ENCODE peak calls at places on chromosome 12, in seven cellular contexts. One of them, this sample, is unnamed.

GRCh38 chr12:89245090-89245489 is 107.2 kb downstream of the DUSP6 start:
- DNase-seq in gastrocnemius medialis: no peak
- DNase-seq in right lobe of liver: no peak
- DNase-seq in ovary: no peak
- DNase-seq in IMR-90: peak; percentile 80
- DNase-seq in Peyer's patch: no peak
- DNase-seq in body of pancreas: no peak
- DNase-seq in this sample: no peak

GRCh38 chr12:52582971-52583456 is 9.4 kb upstream of the KRT74 start:
- DNase-seq in gastrocnemius medialis: no peak
- DNase-seq in right lobe of liver: peak; percentile 57
- DNase-seq in ovary: no peak
- DNase-seq in IMR-90: peak; percentile 43
- DNase-seq in Peyer's patch: peak; percentile 78
- DNase-seq in body of pancreas: peak; percentile 70
- DNase-seq in this sample: peak; percentile 51

GRCh38 chr12:62660763-62661162 is 194.1 kb downstream of the MON2 start:
- DNase-seq in gastrocnemius medialis: no peak
- DNase-seq in right lobe of liver: no peak
- DNase-seq in ovary: no peak
- DNase-seq in IMR-90: peak; percentile 70
- DNase-seq in Peyer's patch: no peak
- DNase-seq in body of pancreas: no peak
- DNase-seq in this sample: no peak

GRCh38 chr12:94557896-94558295 is 92.5 kb downstream of the TMCC3 start:
- DNase-seq in gastrocnemius medialis: no peak
- DNase-seq in right lobe of liver: no peak
- DNase-seq in ovary: no peak
- DNase-seq in IMR-90: no peak
- DNase-seq in Peyer's patch: peak; percentile 44
- DNase-seq in body of pancreas: no peak
- DNase-seq in this sample: no peak

GRCh38 chr12:101642115-101643067 is 47.6 kb downstream of the MYBPC1 start:
- DNase-seq in gastrocnemius medialis: peak; percentile 29
- DNase-seq in right lobe of liver: peak; percentile 25
- DNase-seq in ovary: no peak
- DNase-seq in IMR-90: no peak
- DNase-seq in Peyer's patch: peak; percentile 83
- DNase-seq in body of pancreas: peak; percentile 70
- DNase-seq in this sample: peak; percentile 82

GRCh38 chr12:121804417-121805111 is 755 bp downstream of the SETD1B start:
- DNase-seq in gastrocnemius medialis: peak; percentile 35
- DNase-seq in right lobe of liver: peak; percentile 56
- DNase-seq in ovary: no peak
- DNase-seq in IMR-90: no peak
- DNase-seq in Peyer's patch: peak; percentile 82
- DNase-seq in body of pancreas: peak; percentile 41
- DNase-seq in this sample: no peak

GRCh38 chr12:8687846-8688601 is 9.8 kb upstream of the RIMKLB start:
- DNase-seq in gastrocnemius medialis: peak; percentile 41
- DNase-seq in right lobe of liver: no peak
- DNase-seq in ovary: peak; percentile 49
- DNase-seq in IMR-90: peak; percentile 82
- DNase-seq in Peyer's patch: no peak
- DNase-seq in body of pancreas: no peak
- DNase-seq in this sample: no peak

GRCh38 chr12:13489246-13489645 is 292.7 kb downstream of the EMP1 start:
- DNase-seq in gastrocnemius medialis: no peak
- DNase-seq in right lobe of liver: no peak
- DNase-seq in ovary: no peak
- DNase-seq in IMR-90: no peak
- DNase-seq in Peyer's patch: no peak
- DNase-seq in body of pancreas: no peak
- DNase-seq in this sample: no peak

GRCh38 chr12:85711735-85712390 is 124.3 kb downstream of the RASSF9 start:
- DNase-seq in gastrocnemius medialis: peak; percentile 63
- DNase-seq in right lobe of liver: no peak
- DNase-seq in ovary: no peak
- DNase-seq in IMR-90: no peak
- DNase-seq in Peyer's patch: peak; percentile 45
- DNase-seq in body of pancreas: no peak
- DNase-seq in this sample: no peak

GRCh38 chr12:110790301-110790700 is 47.6 kb upstream of the PPP1CC start:
- DNase-seq in gastrocnemius medialis: no peak
- DNase-seq in right lobe of liver: no peak
- DNase-seq in ovary: no peak
- DNase-seq in IMR-90: no peak
- DNase-seq in Peyer's patch: no peak
- DNase-seq in body of pancreas: no peak
- DNase-seq in this sample: no peak

GRCh38 chr12:127628655-127629054 is 638.3 kb upstream of the TMEM132C start:
- DNase-seq in gastrocnemius medialis: no peak
- DNase-seq in right lobe of liver: no peak
- DNase-seq in ovary: no peak
- DNase-seq in IMR-90: peak; percentile 75
- DNase-seq in Peyer's patch: no peak
- DNase-seq in body of pancreas: no peak
- DNase-seq in this sample: no peak

GRCh38 chr12:42744539-42745156 is 155.1 kb upstream of the PRICKLE1 start:
- DNase-seq in gastrocnemius medialis: no peak
- DNase-seq in right lobe of liver: no peak
- DNase-seq in ovary: no peak
- DNase-seq in IMR-90: no peak
- DNase-seq in Peyer's patch: no peak
- DNase-seq in body of pancreas: no peak
- DNase-seq in this sample: no peak

GRCh38 chr12:42140901-42141300 is 3.8 kb downstream of the GXYLT1 start:
- DNase-seq in gastrocnemius medialis: no peak
- DNase-seq in right lobe of liver: no peak
- DNase-seq in ovary: no peak
- DNase-seq in IMR-90: peak; percentile 53
- DNase-seq in Peyer's patch: no peak
- DNase-seq in body of pancreas: no peak
- DNase-seq in this sample: peak; percentile 38

GRCh38 chr12:68760806-68761441 is 14.9 kb downstream of the SLC35E3 start:
- DNase-seq in gastrocnemius medialis: no peak
- DNase-seq in right lobe of liver: no peak
- DNase-seq in ovary: no peak
- DNase-seq in IMR-90: no peak
- DNase-seq in Peyer's patch: no peak
- DNase-seq in body of pancreas: no peak
- DNase-seq in this sample: no peak

DNA sequence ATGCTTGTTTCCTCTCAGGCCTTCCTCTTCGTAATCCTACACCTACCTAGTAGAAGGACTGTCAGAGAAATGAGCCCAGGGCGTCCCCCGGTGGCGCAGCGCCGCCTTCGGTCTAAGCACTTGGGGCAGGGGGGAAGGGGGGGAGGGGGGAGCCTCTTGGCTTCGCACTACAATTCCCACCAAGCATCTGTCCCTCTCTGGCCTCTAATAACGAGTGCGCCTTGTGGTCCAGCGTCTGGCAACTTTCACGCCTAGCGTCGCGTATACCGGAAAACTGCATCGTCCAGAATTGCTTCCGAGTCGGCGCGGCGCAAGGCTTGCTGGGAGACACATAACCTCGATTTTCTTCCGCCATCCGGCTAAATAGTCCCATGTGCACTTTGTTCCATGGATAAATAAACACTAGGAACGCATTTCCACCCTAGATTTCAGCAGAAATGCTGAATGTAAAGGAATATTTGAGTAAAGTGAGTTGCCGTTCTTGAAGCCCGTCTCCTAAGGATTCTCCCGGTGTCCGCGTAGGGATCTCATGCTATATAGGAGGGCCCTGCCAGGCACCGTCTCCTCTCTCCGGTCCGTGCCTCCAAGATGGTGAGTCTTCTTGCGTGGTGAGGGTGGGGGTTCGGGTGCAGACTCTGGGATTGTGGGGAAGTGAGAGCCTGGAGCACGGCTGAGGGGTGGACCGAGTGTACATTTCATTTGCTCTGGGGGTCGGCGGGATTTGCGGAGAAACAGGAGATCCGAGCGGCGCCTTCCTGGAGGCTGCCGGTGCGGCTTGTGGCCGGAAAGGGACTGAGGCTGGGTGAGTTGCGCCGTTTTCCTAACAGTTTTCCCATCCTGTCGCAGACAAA is at the start of gene RPS26:
- DNase-seq in gastrocnemius medialis: peak; percentile 97
- DNase-seq in right lobe of liver: peak; percentile 92
- DNase-seq in ovary: peak; percentile 96
- DNase-seq in IMR-90: peak; percentile 100
- DNase-seq in Peyer's patch: peak; percentile 97
- DNase-seq in body of pancreas: peak; percentile 95
- DNase-seq in this sample: peak; percentile 93
- TF ChIP-seq POLR2A in gastrocnemius medialis: peak; percentile 86
- TF ChIP-seq POLR2A in right lobe of liver: peak; percentile 92
- TF ChIP-seq POLR2A in ovary: peak; percentile 94
- TF ChIP-seq POLR2A in IMR-90: peak; percentile 99
- TF ChIP-seq POLR2A in Peyer's patch: peak; percentile 89
- TF ChIP-seq POLR2A in body of pancreas: peak; percentile 84
- TF ChIP-seq POLR2A in this sample: peak; percentile 93

GRCh38 chr12:54191550-54192022 is 2.8 kb upstream of the SMUG1 start:
- DNase-seq in gastrocnemius medialis: peak; percentile 84
- DNase-seq in right lobe of liver: peak; percentile 75
- DNase-seq in ovary: peak; percentile 88
- DNase-seq in IMR-90: peak; percentile 79
- DNase-seq in Peyer's patch: peak; percentile 92
- DNase-seq in body of pancreas: peak; percentile 85
- DNase-seq in this sample: no peak

GRCh38 chr12:54195080-54195479 is 6.3 kb upstream of the SMUG1 start:
- DNase-seq in gastrocnemius medialis: no peak
- DNase-seq in right lobe of liver: no peak
- DNase-seq in ovary: no peak
- DNase-seq in IMR-90: no peak
- DNase-seq in Peyer's patch: no peak
- DNase-seq in body of pancreas: no peak
- DNase-seq in this sample: no peak

GRCh38 chr12:54195736-54196347 is 7.1 kb upstream of the SMUG1 start:
- DNase-seq in gastrocnemius medialis: no peak
- DNase-seq in right lobe of liver: peak; percentile 37
- DNase-seq in ovary: no peak
- DNase-seq in IMR-90: peak; percentile 70
- DNase-seq in Peyer's patch: no peak
- DNase-seq in body of pancreas: no peak
- DNase-seq in this sample: peak; percentile 59

GRCh38 chr12:54191126-54191525 is 2.3 kb upstream of the SMUG1 start:
- DNase-seq in gastrocnemius medialis: no peak
- DNase-seq in right lobe of liver: no peak
- DNase-seq in ovary: no peak
- DNase-seq in IMR-90: no peak
- DNase-seq in Peyer's patch: no peak
- DNase-seq in body of pancreas: no peak
- DNase-seq in this sample: no peak

GRCh38 chr12:54193437-54193836 is 4.7 kb upstream of the SMUG1 start:
- DNase-seq in gastrocnemius medialis: no peak
- DNase-seq in right lobe of liver: no peak
- DNase-seq in ovary: no peak
- DNase-seq in IMR-90: no peak
- DNase-seq in Peyer's patch: no peak
- DNase-seq in body of pancreas: no peak
- DNase-seq in this sample: no peak
- H3K27me3 ChIP-seq in gastrocnemius medialis: no peaks in the 10 kb centered on the region
- H3K27me3 ChIP-seq in right lobe of liver: no peaks in the 10 kb centered on the region
- H3K27me3 ChIP-seq in ovary: no peaks in the 10 kb centered on the region
- H3K27me3 ChIP-seq in IMR-90: peaks cover 24% of the 10 kb centered on the region
- H3K27me3 ChIP-seq in Peyer's patch: no peaks in the 10 kb centered on the region
- H3K27me3 ChIP-seq in body of pancreas: no peaks in the 10 kb centered on the region
- H3K27me3 ChIP-seq in this sample: no peaks in the 10 kb centered on the region

DNA sequence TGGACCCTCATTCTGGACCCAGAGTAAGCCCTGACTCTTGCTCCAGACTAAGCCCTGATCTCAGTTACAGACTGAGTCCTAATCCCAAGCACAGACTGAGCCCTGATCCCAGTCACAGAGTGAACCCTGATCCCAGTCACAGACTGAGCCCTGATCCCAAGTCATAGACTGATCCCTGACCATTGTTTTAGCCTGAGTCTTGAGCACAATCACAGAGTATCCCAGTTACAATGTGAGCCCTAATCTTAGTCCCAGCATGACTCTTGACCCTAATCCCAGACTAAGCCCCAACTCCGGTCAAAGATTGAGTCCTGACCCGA is 240.6 kb downstream of the RBM19 start:
- DNase-seq in gastrocnemius medialis: no peak
- DNase-seq in right lobe of liver: no peak
- DNase-seq in ovary: no peak
- DNase-seq in IMR-90: no peak
- DNase-seq in Peyer's patch: no peak
- DNase-seq in body of pancreas: no peak
- DNase-seq in this sample: no peak
- TF ChIP-seq POLR2A in gastrocnemius medialis: no peak
- TF ChIP-seq POLR2A in right lobe of liver: no peak
- TF ChIP-seq POLR2A in ovary: no peak
- TF ChIP-seq POLR2A in IMR-90: no peak
- TF ChIP-seq POLR2A in Peyer's patch: no peak
- TF ChIP-seq POLR2A in body of pancreas: no peak
- TF ChIP-seq POLR2A in this sample: no peak

DNA sequence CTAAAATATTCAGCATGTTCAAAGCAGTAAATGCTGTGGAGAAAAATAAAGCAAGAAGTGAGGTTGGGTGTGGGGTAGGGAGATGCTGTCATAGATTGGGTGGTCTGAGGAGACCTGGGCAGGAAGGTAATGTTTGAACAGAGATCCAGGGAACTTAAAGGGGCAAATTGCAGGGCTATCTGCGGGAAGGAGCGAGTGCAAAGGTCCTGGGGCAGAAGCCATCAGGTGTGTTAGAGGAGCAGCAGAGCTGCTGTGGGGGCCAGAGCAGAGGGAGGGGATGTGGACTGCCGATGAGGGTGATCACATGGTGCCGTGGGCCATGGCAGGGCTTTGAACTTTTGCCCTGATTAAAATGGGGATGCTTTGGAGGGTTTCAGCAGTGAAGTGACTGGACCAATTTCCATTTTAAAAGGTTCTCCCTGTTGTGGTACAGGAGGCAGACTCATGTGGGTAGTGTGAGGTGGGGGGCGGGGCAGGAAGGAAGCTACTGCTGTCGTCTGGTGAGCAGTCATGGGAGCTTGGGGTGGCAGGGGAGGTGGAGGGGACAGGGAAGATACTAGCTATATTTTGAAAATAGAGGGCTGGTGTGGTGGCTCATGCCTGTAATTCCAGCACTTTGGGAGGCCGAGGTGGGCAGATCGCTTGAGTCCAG is 145.0 kb downstream of the AACS start:
- DNase-seq in gastrocnemius medialis: no peak
- DNase-seq in right lobe of liver: no peak
- DNase-seq in ovary: no peak
- DNase-seq in IMR-90: no peak
- DNase-seq in Peyer's patch: no peak
- DNase-seq in body of pancreas: no peak
- DNase-seq in this sample: no peak
- H3K27me3 ChIP-seq in gastrocnemius medialis: peaks cover 4% of the 10 kb centered on the region
- H3K27me3 ChIP-seq in right lobe of liver: no peaks in the 10 kb centered on the region
- H3K27me3 ChIP-seq in ovary: no peaks in the 10 kb centered on the region
- H3K27me3 ChIP-seq in IMR-90: no peaks in the 10 kb centered on the region
- H3K27me3 ChIP-seq in Peyer's patch: no peaks in the 10 kb centered on the region
- H3K27me3 ChIP-seq in body of pancreas: peaks cover 8% of the 10 kb centered on the region
- H3K27me3 ChIP-seq in this sample: no peaks in the 10 kb centered on the region

This sample was measured in upper lobe of left lung.